ENCODE peak calls at places on chromosomes 6 and 20, in five cellular contexts. One of them, this sample, is unnamed.
A peak's percentile ranks its signal among the peaks of the same experiment; 100 is the strongest.

GRCh38 chr6:44176935-44177509 is 18.4 kb downstream of the CAPN11 start:
- DNase-seq in OCI-M1: no peak
- DNase-seq in activated T-helper 1 cell treated with anti-CD3 and anti-CD28 coated beads, Interleukin-12 subunit alpha, Interleukin-12 subunit beta, Interleukin-2, Interleukin-4 antibody, amounts not matched to agents 30 ng/mL and 10 ng/mL and 1 ng/mL, durations not matched to agents 14 hours and 24 hours and 36 hours: no peak
- DNase-seq in AG10803: no peak
- DNase-seq in GM19239: peak; percentile 35
- DNase-seq in this sample: no peak

GRCh38 chr20:50607436-50607835 is 83.9 kb downstream of the RIPOR3 start:
- DNase-seq in OCI-M1: no peak
- DNase-seq in activated T-helper 1 cell treated with anti-CD3 and anti-CD28 coated beads, Interleukin-12 subunit alpha, Interleukin-12 subunit beta, Interleukin-2, Interleukin-4 antibody, amounts not matched to agents 30 ng/mL and 10 ng/mL and 1 ng/mL, durations not matched to agents 14 hours and 24 hours and 36 hours: no peak
- DNase-seq in AG10803: no peak
- DNase-seq in GM19239: no peak
- DNase-seq in this sample: no peak

GRCh38 chr6:683742-684440 is 9.0 kb downstream of the EXOC2 start:
- DNase-seq in OCI-M1: peak; percentile 90
- DNase-seq in activated T-helper 1 cell treated with anti-CD3 and anti-CD28 coated beads, Interleukin-12 subunit alpha, Interleukin-12 subunit beta, Interleukin-2, Interleukin-4 antibody, amounts not matched to agents 30 ng/mL and 10 ng/mL and 1 ng/mL, durations not matched to agents 14 hours and 24 hours and 36 hours: no peak
- DNase-seq in AG10803: peak; percentile 74
- DNase-seq in GM19239: no peak
- DNase-seq in this sample: peak; percentile 69

GRCh38 chr20:44691424-44692423 is 23.4 kb upstream of the CCN5 start:
- DNase-seq in OCI-M1: no peak
- DNase-seq in activated T-helper 1 cell treated with anti-CD3 and anti-CD28 coated beads, Interleukin-12 subunit alpha, Interleukin-12 subunit beta, Interleukin-2, Interleukin-4 antibody, amounts not matched to agents 30 ng/mL and 10 ng/mL and 1 ng/mL, durations not matched to agents 14 hours and 24 hours and 36 hours: no peak
- DNase-seq in AG10803: peak; percentile 92
- DNase-seq in GM19239: no peak
- DNase-seq in this sample: peak; percentile 68

GRCh38 chr6:74871757-74872156 is 334.1 kb downstream of the COL12A1 start:
- DNase-seq in OCI-M1: no peak
- DNase-seq in activated T-helper 1 cell treated with anti-CD3 and anti-CD28 coated beads, Interleukin-12 subunit alpha, Interleukin-12 subunit beta, Interleukin-2, Interleukin-4 antibody, amounts not matched to agents 30 ng/mL and 10 ng/mL and 1 ng/mL, durations not matched to agents 14 hours and 24 hours and 36 hours: no peak
- DNase-seq in AG10803: peak; percentile 74
- DNase-seq in GM19239: no peak
- DNase-seq in this sample: no peak

GRCh38 chr6:72081880-72082279 is 195.5 kb downstream of the RIMS1 start:
- DNase-seq in OCI-M1: no peak
- DNase-seq in activated T-helper 1 cell treated with anti-CD3 and anti-CD28 coated beads, Interleukin-12 subunit alpha, Interleukin-12 subunit beta, Interleukin-2, Interleukin-4 antibody, amounts not matched to agents 30 ng/mL and 10 ng/mL and 1 ng/mL, durations not matched to agents 14 hours and 24 hours and 36 hours: no peak
- DNase-seq in AG10803: no peak
- DNase-seq in GM19239: no peak
- DNase-seq in this sample: no peak

GRCh38 chr6:148329568-148330299 is 12.9 kb upstream of the SASH1 start:
- DNase-seq in OCI-M1: no peak
- DNase-seq in activated T-helper 1 cell treated with anti-CD3 and anti-CD28 coated beads, Interleukin-12 subunit alpha, Interleukin-12 subunit beta, Interleukin-2, Interleukin-4 antibody, amounts not matched to agents 30 ng/mL and 10 ng/mL and 1 ng/mL, durations not matched to agents 14 hours and 24 hours and 36 hours: no peak
- DNase-seq in AG10803: peak; percentile 98
- DNase-seq in GM19239: no peak
- DNase-seq in this sample: peak; percentile 71

GRCh38 chr6:28104392-28105250 is 19.8 kb upstream of the ZSCAN16 start:
- DNase-seq in OCI-M1: peak; percentile 92
- DNase-seq in activated T-helper 1 cell treated with anti-CD3 and anti-CD28 coated beads, Interleukin-12 subunit alpha, Interleukin-12 subunit beta, Interleukin-2, Interleukin-4 antibody, amounts not matched to agents 30 ng/mL and 10 ng/mL and 1 ng/mL, durations not matched to agents 14 hours and 24 hours and 36 hours: peak; percentile 75
- DNase-seq in AG10803: peak; percentile 70
- DNase-seq in GM19239: peak; percentile 77
- DNase-seq in this sample: peak; percentile 88

GRCh38 chr6:85130743-85131142 is 319.1 kb upstream of the NT5E start:
- DNase-seq in OCI-M1: no peak
- DNase-seq in activated T-helper 1 cell treated with anti-CD3 and anti-CD28 coated beads, Interleukin-12 subunit alpha, Interleukin-12 subunit beta, Interleukin-2, Interleukin-4 antibody, amounts not matched to agents 30 ng/mL and 10 ng/mL and 1 ng/mL, durations not matched to agents 14 hours and 24 hours and 36 hours: no peak
- DNase-seq in AG10803: peak; percentile 58
- DNase-seq in GM19239: no peak
- DNase-seq in this sample: no peak

GRCh38 chr6:36599791-36600209 is 5.6 kb downstream of the SRSF3 start:
- DNase-seq in OCI-M1: no peak
- DNase-seq in activated T-helper 1 cell treated with anti-CD3 and anti-CD28 coated beads, Interleukin-12 subunit alpha, Interleukin-12 subunit beta, Interleukin-2, Interleukin-4 antibody, amounts not matched to agents 30 ng/mL and 10 ng/mL and 1 ng/mL, durations not matched to agents 14 hours and 24 hours and 36 hours: peak; percentile 40
- DNase-seq in AG10803: peak; percentile 45
- DNase-seq in GM19239: no peak
- DNase-seq in this sample: peak; percentile 41

GRCh38 chr20:44324343-44324742 is 12.5 kb upstream of the R3HDML start:
- DNase-seq in OCI-M1: no peak
- DNase-seq in activated T-helper 1 cell treated with anti-CD3 and anti-CD28 coated beads, Interleukin-12 subunit alpha, Interleukin-12 subunit beta, Interleukin-2, Interleukin-4 antibody, amounts not matched to agents 30 ng/mL and 10 ng/mL and 1 ng/mL, durations not matched to agents 14 hours and 24 hours and 36 hours: no peak
- DNase-seq in AG10803: no peak
- DNase-seq in GM19239: no peak
- DNase-seq in this sample: no peak

GRCh38 chr20:46739441-46740213 is 30.2 kb downstream of the SLC2A10 start:
- DNase-seq in OCI-M1: no peak
- DNase-seq in activated T-helper 1 cell treated with anti-CD3 and anti-CD28 coated beads, Interleukin-12 subunit alpha, Interleukin-12 subunit beta, Interleukin-2, Interleukin-4 antibody, amounts not matched to agents 30 ng/mL and 10 ng/mL and 1 ng/mL, durations not matched to agents 14 hours and 24 hours and 36 hours: no peak
- DNase-seq in AG10803: no peak
- DNase-seq in GM19239: no peak
- DNase-seq in this sample: no peak

GRCh38 chr20:46954490-46955038 is 59.9 kb downstream of the EYA2 start:
- DNase-seq in OCI-M1: no peak
- DNase-seq in activated T-helper 1 cell treated with anti-CD3 and anti-CD28 coated beads, Interleukin-12 subunit alpha, Interleukin-12 subunit beta, Interleukin-2, Interleukin-4 antibody, amounts not matched to agents 30 ng/mL and 10 ng/mL and 1 ng/mL, durations not matched to agents 14 hours and 24 hours and 36 hours: no peak
- DNase-seq in AG10803: peak; percentile 99
- DNase-seq in GM19239: no peak
- DNase-seq in this sample: peak; percentile 93

GRCh38 chr6:157036245-157036681 is 259.1 kb downstream of the ARID1B start:
- DNase-seq in OCI-M1: peak; percentile 91
- DNase-seq in activated T-helper 1 cell treated with anti-CD3 and anti-CD28 coated beads, Interleukin-12 subunit alpha, Interleukin-12 subunit beta, Interleukin-2, Interleukin-4 antibody, amounts not matched to agents 30 ng/mL and 10 ng/mL and 1 ng/mL, durations not matched to agents 14 hours and 24 hours and 36 hours: no peak
- DNase-seq in AG10803: peak; percentile 80
- DNase-seq in GM19239: no peak
- DNase-seq in this sample: peak; percentile 35

GRCh38 chr6:119308048-119308570 is 41.5 kb downstream of the MAN1A1 start:
- DNase-seq in OCI-M1: peak; percentile 85
- DNase-seq in activated T-helper 1 cell treated with anti-CD3 and anti-CD28 coated beads, Interleukin-12 subunit alpha, Interleukin-12 subunit beta, Interleukin-2, Interleukin-4 antibody, amounts not matched to agents 30 ng/mL and 10 ng/mL and 1 ng/mL, durations not matched to agents 14 hours and 24 hours and 36 hours: no peak
- DNase-seq in AG10803: peak; percentile 86
- DNase-seq in GM19239: no peak
- DNase-seq in this sample: peak; percentile 52

GRCh38 chr6:132812255-132812732 is 2.1 kb upstream of the RPS12 start:
- DNase-seq in OCI-M1: peak; percentile 85
- DNase-seq in activated T-helper 1 cell treated with anti-CD3 and anti-CD28 coated beads, Interleukin-12 subunit alpha, Interleukin-12 subunit beta, Interleukin-2, Interleukin-4 antibody, amounts not matched to agents 30 ng/mL and 10 ng/mL and 1 ng/mL, durations not matched to agents 14 hours and 24 hours and 36 hours: no peak
- DNase-seq in AG10803: peak; percentile 45
- DNase-seq in GM19239: no peak
- DNase-seq in this sample: no peak

GRCh38 chr6:28816909-28817807 is 106.6 kb downstream of the TRIM27 start:
- DNase-seq in OCI-M1: peak; percentile 97
- DNase-seq in activated T-helper 1 cell treated with anti-CD3 and anti-CD28 coated beads, Interleukin-12 subunit alpha, Interleukin-12 subunit beta, Interleukin-2, Interleukin-4 antibody, amounts not matched to agents 30 ng/mL and 10 ng/mL and 1 ng/mL, durations not matched to agents 14 hours and 24 hours and 36 hours: no peak
- DNase-seq in AG10803: peak; percentile 64
- DNase-seq in GM19239: peak; percentile 16
- DNase-seq in this sample: peak; percentile 36

GRCh38 chr6:149220882-149221773 is 96.4 kb upstream of the TAB2 start:
- DNase-seq in OCI-M1: no peak
- DNase-seq in activated T-helper 1 cell treated with anti-CD3 and anti-CD28 coated beads, Interleukin-12 subunit alpha, Interleukin-12 subunit beta, Interleukin-2, Interleukin-4 antibody, amounts not matched to agents 30 ng/mL and 10 ng/mL and 1 ng/mL, durations not matched to agents 14 hours and 24 hours and 36 hours: no peak
- DNase-seq in AG10803: no peak
- DNase-seq in GM19239: no peak
- DNase-seq in this sample: no peak

GRCh38 chr6:154882107-154882506 is 113.0 kb upstream of the TIAM2 start:
- DNase-seq in OCI-M1: no peak
- DNase-seq in activated T-helper 1 cell treated with anti-CD3 and anti-CD28 coated beads, Interleukin-12 subunit alpha, Interleukin-12 subunit beta, Interleukin-2, Interleukin-4 antibody, amounts not matched to agents 30 ng/mL and 10 ng/mL and 1 ng/mL, durations not matched to agents 14 hours and 24 hours and 36 hours: no peak
- DNase-seq in AG10803: peak; percentile 24
- DNase-seq in GM19239: no peak
- DNase-seq in this sample: no peak

GRCh38 chr6:129929433-129929832 is 68.3 kb upstream of the TMEM244 start:
- DNase-seq in OCI-M1: no peak
- DNase-seq in activated T-helper 1 cell treated with anti-CD3 and anti-CD28 coated beads, Interleukin-12 subunit alpha, Interleukin-12 subunit beta, Interleukin-2, Interleukin-4 antibody, amounts not matched to agents 30 ng/mL and 10 ng/mL and 1 ng/mL, durations not matched to agents 14 hours and 24 hours and 36 hours: no peak
- DNase-seq in AG10803: peak; percentile 92
- DNase-seq in GM19239: no peak
- DNase-seq in this sample: peak; percentile 84

GRCh38 chr6:149854532-149854931 is 9.6 kb downstream of the LRP11 start:
- DNase-seq in OCI-M1: peak; percentile 8
- DNase-seq in activated T-helper 1 cell treated with anti-CD3 and anti-CD28 coated beads, Interleukin-12 subunit alpha, Interleukin-12 subunit beta, Interleukin-2, Interleukin-4 antibody, amounts not matched to agents 30 ng/mL and 10 ng/mL and 1 ng/mL, durations not matched to agents 14 hours and 24 hours and 36 hours: no peak
- DNase-seq in AG10803: peak; percentile 17
- DNase-seq in GM19239: no peak
- DNase-seq in this sample: no peak

GRCh38 chr20:10595985-10596384 is 77.8 kb downstream of the JAG1 start:
- DNase-seq in OCI-M1: no peak
- DNase-seq in activated T-helper 1 cell treated with anti-CD3 and anti-CD28 coated beads, Interleukin-12 subunit alpha, Interleukin-12 subunit beta, Interleukin-2, Interleukin-4 antibody, amounts not matched to agents 30 ng/mL and 10 ng/mL and 1 ng/mL, durations not matched to agents 14 hours and 24 hours and 36 hours: no peak
- DNase-seq in AG10803: no peak
- DNase-seq in GM19239: no peak
- DNase-seq in this sample: no peak

GRCh38 chr6:149026530-149026942 is 279.7 kb downstream of the UST start:
- DNase-seq in OCI-M1: peak; percentile 80
- DNase-seq in activated T-helper 1 cell treated with anti-CD3 and anti-CD28 coated beads, Interleukin-12 subunit alpha, Interleukin-12 subunit beta, Interleukin-2, Interleukin-4 antibody, amounts not matched to agents 30 ng/mL and 10 ng/mL and 1 ng/mL, durations not matched to agents 14 hours and 24 hours and 36 hours: no peak
- DNase-seq in AG10803: peak; percentile 83
- DNase-seq in GM19239: no peak
- DNase-seq in this sample: peak; percentile 57

GRCh38 chr6:87588756-87589407 is 905 bp downstream of the RARS2 start:
- DNase-seq in OCI-M1: peak; percentile 29
- DNase-seq in activated T-helper 1 cell treated with anti-CD3 and anti-CD28 coated beads, Interleukin-12 subunit alpha, Interleukin-12 subunit beta, Interleukin-2, Interleukin-4 antibody, amounts not matched to agents 30 ng/mL and 10 ng/mL and 1 ng/mL, durations not matched to agents 14 hours and 24 hours and 36 hours: no peak
- DNase-seq in AG10803: peak; percentile 66
- DNase-seq in GM19239: no peak
- DNase-seq in this sample: peak; percentile 12

GRCh38 chr20:49990310-49990720 is 7.5 kb downstream of the SNAI1 start:
- DNase-seq in OCI-M1: no peak
- DNase-seq in activated T-helper 1 cell treated with anti-CD3 and anti-CD28 coated beads, Interleukin-12 subunit alpha, Interleukin-12 subunit beta, Interleukin-2, Interleukin-4 antibody, amounts not matched to agents 30 ng/mL and 10 ng/mL and 1 ng/mL, durations not matched to agents 14 hours and 24 hours and 36 hours: no peak
- DNase-seq in AG10803: peak; percentile 41
- DNase-seq in GM19239: no peak
- DNase-seq in this sample: no peak

GRCh38 chr6:166104107-166104506 is 63.5 kb downstream of the TBXT start:
- DNase-seq in OCI-M1: no peak
- DNase-seq in activated T-helper 1 cell treated with anti-CD3 and anti-CD28 coated beads, Interleukin-12 subunit alpha, Interleukin-12 subunit beta, Interleukin-2, Interleukin-4 antibody, amounts not matched to agents 30 ng/mL and 10 ng/mL and 1 ng/mL, durations not matched to agents 14 hours and 24 hours and 36 hours: no peak
- DNase-seq in AG10803: peak; percentile 70
- DNase-seq in GM19239: no peak
- DNase-seq in this sample: peak; percentile 42

GRCh38 chr6:37956711-37957110 is 137.2 kb downstream of the ZFAND3 start:
- DNase-seq in OCI-M1: no peak
- DNase-seq in activated T-helper 1 cell treated with anti-CD3 and anti-CD28 coated beads, Interleukin-12 subunit alpha, Interleukin-12 subunit beta, Interleukin-2, Interleukin-4 antibody, amounts not matched to agents 30 ng/mL and 10 ng/mL and 1 ng/mL, durations not matched to agents 14 hours and 24 hours and 36 hours: no peak
- DNase-seq in AG10803: no peak
- DNase-seq in GM19239: no peak
- DNase-seq in this sample: no peak

GRCh38 chr20:58822175-58822574 is 28.5 kb downstream of the GNAS-AS1 start:
- DNase-seq in OCI-M1: no peak
- DNase-seq in activated T-helper 1 cell treated with anti-CD3 and anti-CD28 coated beads, Interleukin-12 subunit alpha, Interleukin-12 subunit beta, Interleukin-2, Interleukin-4 antibody, amounts not matched to agents 30 ng/mL and 10 ng/mL and 1 ng/mL, durations not matched to agents 14 hours and 24 hours and 36 hours: no peak
- DNase-seq in AG10803: no peak
- DNase-seq in GM19239: no peak
- DNase-seq in this sample: no peak

GRCh38 chr6:102115911-102116310 is 722.4 kb downstream of the GRIK2 start:
- DNase-seq in OCI-M1: no peak
- DNase-seq in activated T-helper 1 cell treated with anti-CD3 and anti-CD28 coated beads, Interleukin-12 subunit alpha, Interleukin-12 subunit beta, Interleukin-2, Interleukin-4 antibody, amounts not matched to agents 30 ng/mL and 10 ng/mL and 1 ng/mL, durations not matched to agents 14 hours and 24 hours and 36 hours: no peak
- DNase-seq in AG10803: no peak
- DNase-seq in GM19239: no peak
- DNase-seq in this sample: no peak

GRCh38 chr6:169638915-169639314 is 62.9 kb downstream of the WDR27 start:
- DNase-seq in OCI-M1: no peak
- DNase-seq in activated T-helper 1 cell treated with anti-CD3 and anti-CD28 coated beads, Interleukin-12 subunit alpha, Interleukin-12 subunit beta, Interleukin-2, Interleukin-4 antibody, amounts not matched to agents 30 ng/mL and 10 ng/mL and 1 ng/mL, durations not matched to agents 14 hours and 24 hours and 36 hours: no peak
- DNase-seq in AG10803: no peak
- DNase-seq in GM19239: no peak
- DNase-seq in this sample: no peak